ENCODE peak calls at places on chromosomes 11 and 22, in ten cellular contexts. S, R, M, I, F, X, H, E, A and K are unnamed samples.

GRCh38 chr22:29706493-29706892 is 13.3 kb upstream of the CABP7 start:
- DNase-seq in F (no peak), X (no peak), A (peak; percentile 25), M (peak; percentile 23), E (no peak), I (no peak), S (no peak), H (no peak), R (no peak), K (no peak)

GRCh38 chr11:65182258-65183170 is 786 bp downstream of the CAPN1 start:
- DNase-seq in E (peak; percentile 41), S (no peak), F (no peak), H (no peak), X (peak; percentile 80), A (no peak), R (peak; percentile 68), M (no peak), I (no peak), K (peak; percentile 63)

GRCh38 chr11:31419669-31420068 is 50.0 kb downstream of the DNAJC24 start:
- DNase-seq in F (no peak), S (no peak), I (no peak), X (no peak), A (no peak), H (no peak), E (no peak), R (no peak), M (peak; percentile 17), K (no peak)

GRCh38 chr11:11229691-11230090 is 123.4 kb downstream of the CSNK2A3 start:
- DNase-seq in S (no peak), F (no peak), H (no peak), A (no peak), X (no peak), E (no peak), M (no peak), R (no peak), I (no peak), K (no peak)

GRCh38 chr11:44047931-44048431 is at the start of gene ACCSL:
- DNase-seq in E (no peak), R (no peak), A (no peak), F (no peak), I (no peak), S (no peak), X (no peak), H (no peak), M (no peak), K (no peak)

GRCh38 chr11:105211806-105212531 is 72.4 kb upstream of the CARD18 start:
- DNase-seq in H (no peak), R (no peak), F (no peak), I (no peak), A (no peak), M (peak; percentile 56), X (no peak), E (no peak), S (no peak), K (no peak)

GRCh38 chr22:45428391-45429385 is 15.2 kb downstream of the RIBC2 start:
- DNase-seq in X (peak; percentile 45), M (no peak), I (no peak), S (no peak), R (no peak), H (no peak), A (no peak), F (no peak), E (no peak), K (no peak)

GRCh38 chr11:62552465-62552782 is 5.8 kb upstream of the AHNAK start:
- DNase-seq in S (no peak), X (no peak), A (no peak), I (no peak), E (no peak), F (no peak), M (no peak), H (no peak), R (no peak), K (peak; percentile 57)

GRCh38 chr11:130907229-130907628 is 9.1 kb downstream of the SNX19 start:
- DNase-seq in R (no peak), I (no peak), H (no peak), F (no peak), S (no peak), M (no peak), E (no peak), X (no peak), A (no peak), K (no peak)

GRCh38 chr11:130905512-130905911 is 10.8 kb downstream of the SNX19 start:
- DNase-seq in R (no peak), A (no peak), X (no peak), M (no peak), H (no peak), F (no peak), S (no peak), I (no peak), E (no peak), K (no peak)

GRCh38 chr11:130906616-130907015 is 9.7 kb downstream of the SNX19 start:
- DNase-seq in R (no peak), H (no peak), S (no peak), F (no peak), E (no peak), M (no peak), A (no peak), I (no peak), X (no peak), K (no peak)

GRCh38 chr11:130902380-130902779 is 13.9 kb downstream of the SNX19 start:
- DNase-seq in R (no peak), E (no peak), F (no peak), I (no peak), M (no peak), H (no peak), S (no peak), X (no peak), A (no peak), K (no peak)

DNA sequence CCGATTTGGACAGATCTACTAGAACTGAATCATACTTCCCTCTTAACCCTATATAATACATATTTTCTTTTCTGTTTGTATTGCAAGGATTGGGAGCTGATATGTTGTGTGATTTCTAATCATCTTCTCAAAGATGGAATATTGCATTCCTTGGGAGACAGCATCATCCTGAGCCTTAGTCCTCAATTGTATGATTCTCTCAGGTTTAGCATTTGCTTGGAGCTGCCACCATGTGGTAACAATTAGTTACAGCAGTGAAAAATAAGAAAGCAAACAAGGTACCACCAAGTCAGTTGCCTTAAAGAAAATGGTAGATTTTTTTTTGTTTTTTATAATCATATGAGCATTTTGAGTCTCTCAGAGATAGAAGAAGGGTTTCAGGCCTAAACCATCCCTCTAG is 11.9 kb downstream of the SNX19 start:
- DNase-seq in A (peak; percentile 14), F (no peak), E (no peak), M (no peak), S (no peak), X (no peak), R (no peak), I (no peak), H (no peak), K (no peak)
- TF ChIP-seq CTCF in A (peak; percentile 48), F (peak; percentile 44), E (no peak), M (peak; percentile 25), S (peak; percentile 37), X (peak; percentile 31), R (peak; percentile 49), I (no peak), H (no peak), K (peak; percentile 56)

DNA sequence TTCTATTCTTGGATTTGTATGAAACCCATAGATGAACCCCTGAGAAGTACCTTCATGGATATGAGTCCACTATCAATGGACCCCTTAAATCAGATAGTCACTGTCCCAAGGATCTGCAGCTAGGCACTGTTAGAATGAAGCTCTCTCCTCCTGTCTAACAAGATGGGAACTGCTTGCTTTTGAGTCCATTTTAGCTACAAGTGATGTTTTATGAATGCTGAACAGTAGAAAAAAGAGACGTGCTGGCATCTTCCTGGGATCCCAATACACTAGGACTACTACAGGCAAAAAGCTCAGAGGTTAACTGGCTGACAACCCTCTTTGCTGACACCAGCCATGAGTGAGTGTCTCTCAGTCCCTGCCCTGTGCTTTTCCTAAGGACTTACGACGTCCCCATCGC is 213.4 kb downstream of the NTM start:
- DNase-seq in F (no peak), M (no peak), H (no peak), A (no peak), R (no peak), E (no peak), X (no peak), S (no peak), I (no peak), K (no peak)
- H3K27me3 ChIP-seq in F (no peaks in the 10 kb centered on the region), M (no peaks in the 10 kb centered on the region), H (no peaks in the 10 kb centered on the region), A (no peaks in the 10 kb centered on the region), R (no peaks in the 10 kb centered on the region), E (no peaks in the 10 kb centered on the region), X (peaks cover 12% of the 10 kb centered on the region), S (no peaks in the 10 kb centered on the region), I (no peaks in the 10 kb centered on the region), K (peaks cover 52% of the 10 kb centered on the region)

GRCh38 chr22:40452730-40453487 is 82.5 kb downstream of the SGSM3 start:
- DNase-seq in M (peak; percentile 62), E (no peak), I (no peak), H (no peak), S (no peak), F (no peak), A (no peak), X (no peak), R (no peak), K (no peak)
- H3K27ac ChIP-seq in M (no peak overlapping the region), E (no peak overlapping the region), I (no peak overlapping the region), H (no peak overlapping the region), S (no peak overlapping the region), F (no peak overlapping the region), A (no peak overlapping the region), X (no peak overlapping the region), R (no peak overlapping the region), K (no peak overlapping the region)

GRCh38 chr22:35539910-35540599 is 576 bp upstream of the RASD2 start:
- DNase-seq in A (peak; percentile 98), F (peak; percentile 67), X (peak; percentile 79), H (peak; percentile 74), I (no peak), S (no peak), R (peak; percentile 86), M (no peak), E (no peak), K (no peak)

GRCh38 chr22:35537252-35537651 is 3.4 kb upstream of the RASD2 start:
- DNase-seq in F (no peak), X (no peak), M (no peak), A (no peak), H (no peak), S (no peak), E (no peak), R (no peak), I (no peak), K (no peak)

GRCh38 chr22:35539487-35539886 is 1.1 kb upstream of the RASD2 start:
- DNase-seq in E (no peak), I (no peak), H (no peak), S (no peak), M (no peak), F (no peak), X (no peak), A (no peak), R (no peak), K (no peak)

GRCh38 chr22:35540600-35541253 is at the start of gene RASD2:
- DNase-seq in I (no peak), X (no peak), S (peak; percentile 73), A (no peak), E (no peak), F (peak; percentile 39), M (no peak), H (peak; percentile 38), R (peak; percentile 69), K (peak; percentile 43)

DNA sequence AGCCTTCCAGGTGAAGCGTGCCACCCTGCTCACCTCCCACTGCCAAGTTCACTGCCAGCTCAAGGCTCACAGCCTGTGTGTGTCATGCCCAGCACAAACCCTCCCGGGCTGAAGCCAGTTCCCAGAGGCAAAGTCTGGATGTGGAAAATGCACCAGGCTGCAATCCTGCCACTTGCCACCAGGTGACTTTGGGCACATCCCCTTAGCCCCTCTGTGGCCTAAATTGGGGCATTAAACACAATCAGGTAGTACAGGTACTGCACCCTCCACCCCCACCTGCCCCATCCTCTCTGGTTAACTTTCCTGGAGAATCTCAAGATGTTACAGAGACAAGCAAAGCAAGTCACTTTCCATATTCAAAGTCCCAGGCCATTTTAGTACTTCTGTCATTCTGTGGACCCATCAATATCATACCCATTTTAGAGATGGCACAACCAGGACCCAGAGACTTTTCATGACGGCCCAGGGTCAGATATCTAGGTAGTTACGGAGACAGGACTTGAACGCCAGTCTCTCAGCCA is 1.8 kb upstream of the RASD2 start:
- DNase-seq in R (no peak), X (no peak), A (peak; percentile 65), H (peak; percentile 38), E (no peak), F (no peak), S (no peak), M (no peak), I (no peak), K (peak; percentile 41)
- TF ChIP-seq CTCF in R (peak; percentile 33), X (peak; percentile 50), A (peak; percentile 62), H (peak; percentile 54), E (no peak), F (peak; percentile 50), S (peak; percentile 43), M (peak; percentile 52), I (peak; percentile 64), K (peak; percentile 87)